ENCODE peak calls at places on chromosomes 11 and 22, in seven cellular contexts. U is dorsolateral prefrontal cortex, S is suprapubic skin, P is cardiac muscle cell, Y is esophagus squamous epithelium, X is Panc1, Q is testis. T is an unnamed sample.

GRCh38 chr11:117057727-117058126 is 40.5 kb downstream of the SIK3 start:
- DNase-seq in U (no peak), S (no peak), P (no peak), Y (no peak), X (no peak), Q (no peak), T (no peak)

GRCh38 chr11:77205467-77206263 is 77.6 kb downstream of the MYO7A start:
- DNase-seq in U (no peak), S (no peak), P (no peak), Y (no peak), X (no peak), Q (no peak), T (no peak)

GRCh38 chr11:15607361-15608036 is 492.8 kb downstream of the INSC start:
- DNase-seq in U (no peak), S (no peak), P (no peak), Y (no peak), X (no peak), Q (no peak), T (no peak)

GRCh38 chr11:34570584-34570983 is 50.3 kb upstream of the EHF start:
- DNase-seq in U (no peak), S (no peak), P (no peak), Y (no peak), X (no peak), Q (no peak), T (no peak)

GRCh38 chr22:38873469-38874411 is 1.7 kb upstream of the CBX6 start:
- DNase-seq in U (no peak), S (no peak), P (no peak), Y (no peak), X (no peak), Q (no peak), T (no peak)

GRCh38 chr22:38741166-38741565 is 14.6 kb downstream of the SUN2 start:
- DNase-seq in U (no peak), S (no peak), P (no peak), Y (no peak), X (no peak), Q (no peak), T (no peak)

GRCh38 chr11:130124096-130124495 is 35.5 kb upstream of the ST14 start:
- DNase-seq in U (no peak), S (no peak), P (peak), Y (peak), X (peak), Q (no peak), T (peak)

GRCh38 chr22:17431179-17431578 is 61.9 kb downstream of the CECR2 start:
- DNase-seq in U (no peak), S (no peak), P (no peak), Y (no peak), X (no peak), Q (no peak), T (peak)

GRCh38 chr22:32745251-32745995 is 56.1 kb upstream of the TIMP3 start:
- DNase-seq in U (no peak), S (peak), P (peak), Y (no peak), X (no peak), Q (peak), T (peak)

GRCh38 chr11:12198261-12198925 is 88.0 kb downstream of the MICAL2 start:
- DNase-seq in U (no peak), S (peak), P (no peak), Y (no peak), X (no peak), Q (no peak), T (no peak)

GRCh38 chr11:97259434-97259833 is 869.6 kb downstream of the JRKL start:
- DNase-seq in U (no peak), S (no peak), P (no peak), Y (no peak), X (no peak), Q (no peak), T (no peak)

GRCh38 chr11:15685311-15685710 is 570.6 kb downstream of the INSC start:
- DNase-seq in U (no peak), S (no peak), P (no peak), Y (no peak), X (no peak), Q (no peak), T (no peak)

GRCh38 chr11:8408151-8408930 is 144.7 kb upstream of the LMO1 start:
- DNase-seq in U (no peak), S (no peak), P (no peak), Y (no peak), X (no peak), Q (no peak), T (no peak)

GRCh38 chr11:24163146-24163545 is 333.7 kb upstream of the LUZP2 start:
- DNase-seq in U (no peak), S (no peak), P (no peak), Y (no peak), X (no peak), Q (no peak), T (no peak)

GRCh38 chr11:14637868-14638409 is 5.7 kb upstream of the PDE3B start:
- DNase-seq in U (no peak), S (no peak), P (no peak), Y (no peak), X (no peak), Q (no peak), T (no peak)

GRCh38 chr11:35725880-35726279 is 63.3 kb downstream of the TRIM44 start:
- DNase-seq in U (no peak), S (no peak), P (peak), Y (no peak), X (no peak), Q (no peak), T (peak)

GRCh38 chr11:35735411-35735810 is 72.8 kb downstream of the TRIM44 start:
- DNase-seq in U (no peak), S (no peak), P (peak), Y (no peak), X (no peak), Q (no peak), T (no peak)

GRCh38 chr11:35727140-35727539 is 64.6 kb downstream of the TRIM44 start:
- DNase-seq in U (no peak), S (no peak), P (no peak), Y (no peak), X (no peak), Q (no peak), T (no peak)

GRCh38 chr11:35734669-35735068 is 72.1 kb downstream of the TRIM44 start:
- DNase-seq in U (no peak), S (no peak), P (no peak), Y (no peak), X (no peak), Q (no peak), T (no peak)

GRCh38 chr11:35730254-35730653 is 67.7 kb downstream of the TRIM44 start:
- DNase-seq in U (no peak), S (no peak), P (no peak), Y (no peak), X (no peak), Q (no peak), T (no peak)
- TF ChIP-seq CTCF in U (no peak), S (no peak), P (no peak), Y (no peak), X (no peak), Q (no peak), T (no peak)

DNA sequence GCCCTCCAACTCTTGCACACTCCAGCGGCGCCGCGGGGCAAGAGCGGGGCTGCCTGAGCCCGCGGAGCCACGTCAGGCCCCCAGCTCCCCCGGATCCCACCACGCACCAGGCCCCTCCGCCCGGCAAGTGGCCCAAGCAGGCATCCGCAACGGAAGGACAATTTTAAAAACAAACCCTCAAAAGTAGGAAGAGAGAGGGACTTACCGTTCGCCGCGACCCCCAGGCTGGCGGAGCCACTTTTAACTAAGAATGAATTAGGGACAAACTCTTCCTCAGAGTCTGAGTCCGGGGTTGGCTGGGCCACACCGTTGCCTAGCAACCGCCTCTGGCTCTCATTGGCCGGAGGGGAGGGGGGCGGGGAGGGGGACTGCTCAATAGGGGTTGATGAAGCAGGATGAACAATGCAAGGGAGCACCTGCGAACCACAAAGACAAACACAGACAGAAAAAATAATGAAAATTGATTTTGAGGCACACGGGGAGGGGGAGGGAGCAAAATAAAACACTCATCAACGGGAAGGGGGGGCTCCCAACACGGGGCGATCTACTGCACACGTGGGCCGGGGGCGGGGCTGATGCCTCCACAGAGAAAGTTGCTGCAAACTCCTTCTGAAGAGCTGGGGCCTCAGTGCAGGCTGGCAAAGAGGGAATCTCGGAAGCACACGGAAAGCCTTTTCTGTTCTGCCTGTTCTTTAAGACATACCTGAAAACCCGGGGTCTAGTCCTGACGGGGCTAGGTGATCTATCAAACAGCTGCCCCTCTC is 387.5 kb upstream of the NARS2 start:
- DNase-seq in U (peak), S (no peak), P (peak), Y (no peak), X (no peak), Q (peak), T (no peak)
- H3K27ac ChIP-seq in U (no peak), S (no peak), P (no peak), Y (no peak), X (no peak), Q (no peak), T (no peak)

DNA sequence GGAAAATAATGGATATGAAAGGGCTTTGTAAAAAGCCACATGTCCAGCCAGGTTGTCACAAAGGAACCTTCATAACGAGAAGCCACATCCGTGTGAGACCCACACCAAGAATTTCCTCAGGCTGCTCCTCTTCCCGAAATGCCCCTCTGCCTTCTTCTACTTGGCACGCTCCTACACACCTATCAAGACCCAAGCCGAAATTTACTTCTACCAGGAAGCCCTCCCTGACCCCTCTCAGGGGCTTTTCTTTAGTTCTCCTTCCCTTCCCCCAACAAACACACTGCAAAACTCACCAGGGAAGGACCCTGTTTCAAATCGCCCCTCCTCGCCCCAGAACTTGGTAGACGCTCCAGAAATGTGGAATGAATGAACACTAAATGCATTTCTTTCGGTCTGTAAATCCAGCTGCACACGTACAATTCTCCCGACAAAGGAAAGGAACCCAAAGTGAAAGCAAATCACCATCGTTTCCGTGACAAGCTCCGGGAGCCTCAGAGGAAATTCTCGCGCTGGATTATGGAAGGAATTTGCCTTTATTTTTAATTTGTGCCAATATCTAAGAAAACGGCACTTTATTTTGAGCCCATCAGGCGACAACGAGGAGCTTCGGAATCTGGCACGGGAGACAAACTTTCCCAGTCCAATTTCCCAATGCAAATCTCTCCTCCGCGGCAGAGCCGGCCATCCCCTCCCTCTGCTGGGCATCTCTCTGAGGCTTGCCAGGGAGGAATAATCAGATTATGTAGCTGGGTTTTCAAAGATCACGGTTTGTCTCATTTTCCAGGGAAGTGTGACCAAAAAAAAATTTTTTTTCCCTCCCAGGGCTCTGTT is 13.2 kb upstream of the SHISAL1 start:
- DNase-seq in U (no peak), S (no peak), P (peak), Y (no peak), X (no peak), Q (no peak), T (no peak)
- TF ChIP-seq CTCF in U (peak), S (no peak), P (peak), Y (no peak), X (no peak), Q (no peak), T (peak)

DNA sequence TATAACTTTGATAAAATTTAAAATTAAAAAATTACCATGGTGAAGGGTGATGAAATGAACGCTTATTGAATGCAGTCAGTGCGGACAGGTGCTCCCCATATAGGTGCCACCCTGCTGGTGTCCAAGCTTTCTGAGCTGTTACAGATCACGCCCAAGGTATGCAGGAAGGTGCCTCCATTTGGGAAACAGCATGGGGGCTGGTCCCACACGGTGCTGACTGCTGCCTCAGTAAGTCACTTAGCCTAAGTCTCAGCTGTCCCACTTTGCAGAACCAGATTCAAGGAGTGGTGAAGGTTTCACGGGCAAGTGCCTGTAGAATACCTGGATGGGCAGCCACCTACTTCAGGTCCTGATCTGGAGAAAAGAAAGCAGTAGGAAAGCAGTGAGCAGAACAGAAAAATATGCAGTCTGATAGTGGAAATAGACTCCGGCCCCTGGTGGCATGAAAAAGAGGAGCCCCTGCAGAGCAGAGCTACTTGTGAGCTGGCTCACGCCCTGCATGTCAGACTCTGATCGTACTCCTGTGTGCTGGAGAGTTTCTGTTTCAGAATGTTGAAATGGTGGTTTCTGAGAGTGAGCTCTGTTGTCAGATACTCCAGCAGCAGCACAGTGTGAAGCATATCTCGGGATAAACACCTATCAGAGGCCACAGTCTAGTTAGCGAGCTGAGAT is 33.2 kb downstream of the ADORA2A start:
- DNase-seq in U (no peak), S (no peak), P (peak), Y (no peak), X (no peak), Q (no peak), T (no peak)
- H3K27ac ChIP-seq in U (no peak), S (no peak), P (peak), Y (no peak), X (no peak), Q (no peak), T (no peak)

GRCh38 chr11:102678022-102678421 is 27.5 kb downstream of the MMP27 start:
- DNase-seq in U (no peak), S (no peak), P (no peak), Y (no peak), X (no peak), Q (no peak), T (no peak)

GRCh38 chr11:102680945-102681344 is 24.6 kb downstream of the MMP27 start:
- DNase-seq in U (no peak), S (no peak), P (peak), Y (no peak), X (no peak), Q (no peak), T (no peak)

GRCh38 chr11:102685769-102686168 is 19.8 kb downstream of the MMP27 start:
- DNase-seq in U (no peak), S (no peak), P (no peak), Y (no peak), X (no peak), Q (no peak), T (no peak)

GRCh38 chr11:102685311-102685710 is 20.3 kb downstream of the MMP27 start:
- DNase-seq in U (no peak), S (no peak), P (no peak), Y (no peak), X (no peak), Q (no peak), T (peak)

GRCh38 chr11:102683277-102683676 is 22.3 kb downstream of the MMP27 start:
- DNase-seq in U (no peak), S (no peak), P (no peak), Y (no peak), X (no peak), Q (no peak), T (no peak)
- TF ChIP-seq CTCF in U (no peak), S (no peak), P (no peak), Y (no peak), X (peak), Q (no peak), T (no peak)

DNA sequence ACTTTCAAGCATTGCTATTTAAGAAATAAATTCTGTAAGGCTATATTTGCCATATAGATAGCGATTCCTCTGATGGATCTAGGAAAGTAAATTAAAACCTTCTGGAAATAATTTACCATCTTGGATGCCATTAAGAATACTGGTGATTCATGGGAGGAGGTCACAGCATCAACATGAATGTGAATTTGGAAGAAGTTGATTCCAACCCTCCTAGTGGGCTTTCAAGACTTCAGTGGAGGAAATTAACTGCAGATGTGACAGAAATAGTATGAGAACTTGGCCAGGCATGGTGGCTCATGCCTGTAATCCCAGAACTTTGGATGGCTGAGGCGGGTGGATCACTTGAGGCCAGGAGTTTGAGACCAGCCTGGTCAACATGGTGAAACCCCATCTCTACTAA is 14.3 kb downstream of the XNDC1N start:
- DNase-seq in U (no peak), S (no peak), P (no peak), Y (no peak), X (no peak), Q (no peak), T (no peak)
- H3K27ac ChIP-seq in U (no peak), S (no peak), P (no peak), Y (no peak), X (no peak), Q (no peak), T (no peak)

DNA sequence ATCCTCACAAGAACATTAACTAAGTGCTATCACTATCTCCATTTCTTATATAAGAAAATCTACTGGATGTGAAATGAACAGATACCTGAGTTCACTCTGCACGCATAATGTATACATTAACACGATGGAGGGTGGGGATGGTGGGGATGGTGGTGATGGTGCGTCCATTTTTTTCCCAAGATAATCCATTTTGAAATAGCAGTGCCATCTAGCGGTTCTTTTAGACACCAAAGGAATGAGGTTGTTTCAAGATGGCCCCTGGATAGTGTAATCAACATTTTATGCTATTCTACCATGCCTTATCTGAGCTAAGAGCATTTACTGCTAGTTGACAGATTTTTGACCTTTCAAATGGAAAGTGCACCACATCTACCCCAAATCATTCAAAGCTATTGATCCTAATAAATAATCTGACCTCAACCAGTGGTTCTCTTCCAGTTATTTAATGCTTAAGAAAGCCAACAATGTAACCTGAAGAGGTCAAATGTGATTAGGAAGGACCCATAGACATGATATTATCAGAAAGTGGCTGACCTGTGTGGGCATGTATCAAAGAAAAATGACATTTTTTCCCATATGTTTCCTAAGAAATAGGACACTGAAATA is 714.7 kb upstream of the TENM4 start:
- DNase-seq in U (no peak), S (no peak), P (peak), Y (no peak), X (peak), Q (no peak), T (peak)
- TF ChIP-seq CTCF in U (peak), S (no peak), P (peak), Y (peak), X (peak), Q (no peak), T (peak)

GRCh38 chr11:62602141-62603071 is 741 bp upstream of the MTA2 start:
- DNase-seq in U (peak), S (peak), P (peak), Y (no peak), X (no peak), Q (peak), T (peak)
- H3K27ac ChIP-seq in U (peak), S (peak), P (peak), Y (peak), X (peak), Q (peak), T (peak)